ENCODE peak calls at places on chromosomes 1 and 21, in nine cellular contexts. M, K, O, S, G, B, U, W and L are unnamed samples.

GRCh38 chr1:84619383-84620093 is 45.3 kb upstream of the CTBS start:
- DNase-seq in M (no peak), K (no peak), O (no peak), S (peak), G (peak), B (no peak), U (no peak), W (peak), L (no peak)

GRCh38 chr1:111920221-111921024 is 69.0 kb downstream of the KCND3 start:
- DNase-seq in M (no peak), K (no peak), O (no peak), S (peak), G (no peak), B (no peak), U (peak), W (peak), L (no peak)

GRCh38 chr1:196400478-196401453 is 207.5 kb downstream of the KCNT2 start:
- DNase-seq in M (no peak), K (no peak), O (peak), S (peak), G (peak), B (no peak), U (no peak), W (no peak), L (no peak)

GRCh38 chr1:45012639-45013278 is 705 bp downstream of the UROD start:
- DNase-seq in M (peak), K (no peak), O (peak), S (peak), G (peak), B (no peak), U (peak), W (no peak), L (no peak)

GRCh38 chr1:23537296-23537993 is 6.4 kb upstream of the E2F2 start:
- DNase-seq in M (no peak), K (no peak), O (no peak), S (no peak), G (peak), B (no peak), U (no peak), W (no peak), L (peak)

GRCh38 chr1:208381481-208381880 is 137.3 kb upstream of the PLXNA2 start:
- DNase-seq in M (no peak), K (no peak), O (no peak), S (no peak), G (no peak), B (no peak), U (no peak), W (no peak), L (no peak)

GRCh38 chr1:157073944-157074685 is 25.5 kb downstream of the ETV3L start:
- DNase-seq in M (no peak), K (no peak), O (peak), S (peak), G (peak), B (no peak), U (peak), W (no peak), L (peak)

GRCh38 chr1:94955767-94956632 is 29.1 kb upstream of the CNN3 start:
- DNase-seq in M (no peak), K (no peak), O (no peak), S (no peak), G (peak), B (no peak), U (no peak), W (no peak), L (no peak)

GRCh38 chr1:62912028-62912638 is 128.2 kb downstream of the ATG4C start:
- DNase-seq in M (no peak), K (no peak), O (no peak), S (no peak), G (peak), B (no peak), U (no peak), W (no peak), L (peak)

GRCh38 chr21:32413697-32414578 is 1.4 kb downstream of the EVA1C start:
- DNase-seq in M (no peak), K (no peak), O (no peak), S (no peak), G (peak), B (no peak), U (no peak), W (no peak), L (no peak)

GRCh38 chr1:94949681-94950661 is 23.1 kb upstream of the CNN3 start:
- DNase-seq in M (no peak), K (no peak), O (no peak), S (peak), G (peak), B (no peak), U (no peak), W (no peak), L (no peak)

GRCh38 chr1:145828368-145829016 is 4.5 kb downstream of the POLR3C start:
- DNase-seq in M (no peak), K (no peak), O (no peak), S (no peak), G (no peak), B (no peak), U (no peak), W (no peak), L (peak)

GRCh38 chr1:17414022-17414421 is 25.5 kb downstream of the RCC2 start:
- DNase-seq in M (no peak), K (no peak), O (no peak), S (no peak), G (no peak), B (no peak), U (no peak), W (no peak), L (no peak)

GRCh38 chr1:154420172-154420571 is 15.0 kb downstream of the IL6R start:
- DNase-seq in M (peak), K (no peak), O (peak), S (peak), G (peak), B (peak), U (peak), W (no peak), L (no peak)

GRCh38 chr1:3402258-3403010 is 52.0 kb upstream of the ARHGEF16 start:
- DNase-seq in M (no peak), K (no peak), O (no peak), S (no peak), G (peak), B (no peak), U (no peak), W (no peak), L (no peak)

GRCh38 chr1:204746838-204747442 is 61.4 kb upstream of the LRRN2 start:
- DNase-seq in M (peak), K (peak), O (no peak), S (peak), G (peak), B (peak), U (no peak), W (no peak), L (peak)

GRCh38 chr1:210262897-210263272 is 30.3 kb downstream of the SERTAD4 start:
- DNase-seq in M (no peak), K (no peak), O (no peak), S (no peak), G (peak), B (no peak), U (no peak), W (no peak), L (no peak)